ENCODE peak calls at places on chromosomes 11 and 22, in nine cellular contexts. W, J, I, X, P, G, S, B and T are unnamed samples. For H3K9me3, the result is how much of the 10 kb centered on the place peaks cover.

GRCh38 chr22:46196268-46196667 is 45.9 kb downstream of the PPARA start:
- DNase-seq in J (no peak), X (no peak), G (no peak), P (no peak), I (no peak), W (no peak), S (no peak), B (no peak), T (no peak)

GRCh38 chr11:111606986-111607385 is 4.7 kb downstream of the SIK2 start:
- DNase-seq in X (no peak), B (no peak), J (no peak), W (no peak), P (no peak), I (no peak), G (no peak), S (no peak), T (no peak)

GRCh38 chr11:68012044-68012842 is 2.1 kb downstream of the ALDH3B1 start:
- DNase-seq in X (no peak), P (no peak), W (no peak), J (no peak), S (no peak), B (no peak), G (no peak), I (no peak), T (no peak)

GRCh38 chr11:59173964-59174663 is 2.2 kb downstream of the DTX4 start:
- DNase-seq in J (no peak), S (no peak), P (no peak), B (peak), I (no peak), G (peak), X (no peak), W (no peak), T (no peak)

GRCh38 chr11:114298701-114299090 is 2.5 kb downstream of the NNMT start:
- DNase-seq in X (no peak), W (no peak), B (no peak), I (no peak), S (no peak), J (no peak), P (no peak), G (no peak), T (no peak)

GRCh38 chr22:41532908-41533825 is 11.1 kb downstream of the POLR3H start:
- DNase-seq in X (no peak), I (peak), G (peak), J (peak), W (peak), S (peak), P (peak), B (no peak), T (peak)

GRCh38 chr11:73950869-73951710 is at the start of gene DNAJB13:
- DNase-seq in W (no peak), S (peak), X (peak), I (no peak), P (peak), J (no peak), G (peak), B (peak), T (no peak)

GRCh38 chr22:24942301-24942700 is 4.2 kb downstream of the LHFPL7 start:
- DNase-seq in I (no peak), J (no peak), X (no peak), B (no peak), S (no peak), G (no peak), W (no peak), P (no peak), T (no peak)

GRCh38 chr11:134332189-134332631 is 422 bp downstream of the GLB1L2 start:
- DNase-seq in X (no peak), P (peak), W (no peak), G (peak), B (no peak), J (peak), I (peak), S (no peak), T (no peak)

GRCh38 chr11:77172666-77172982 is 44.6 kb downstream of the MYO7A start:
- DNase-seq in X (no peak), G (no peak), S (no peak), J (no peak), I (no peak), W (no peak), B (no peak), P (no peak), T (no peak)

GRCh38 chr11:71131861-71132260 is 120.5 kb downstream of the SHANK2 start:
- DNase-seq in G (peak), B (no peak), S (no peak), P (no peak), W (no peak), X (no peak), I (no peak), J (no peak), T (no peak)

GRCh38 chr11:124301482-124301881 is 12.3 kb downstream of the OR8D1 start:
- DNase-seq in I (no peak), G (no peak), B (no peak), P (no peak), S (no peak), J (no peak), W (no peak), X (no peak), T (no peak)

GRCh38 chr11:45844822-45845573 is 2.3 kb upstream of the CRY2 start:
- DNase-seq in P (no peak), J (no peak), S (no peak), W (no peak), X (no peak), B (no peak), I (no peak), G (no peak), T (no peak)

GRCh38 chr22:23251445-23252093 is 71.3 kb downstream of the BCR start:
- DNase-seq in G (no peak), X (peak), W (no peak), J (no peak), I (no peak), S (peak), B (peak), P (no peak), T (no peak)

DNA sequence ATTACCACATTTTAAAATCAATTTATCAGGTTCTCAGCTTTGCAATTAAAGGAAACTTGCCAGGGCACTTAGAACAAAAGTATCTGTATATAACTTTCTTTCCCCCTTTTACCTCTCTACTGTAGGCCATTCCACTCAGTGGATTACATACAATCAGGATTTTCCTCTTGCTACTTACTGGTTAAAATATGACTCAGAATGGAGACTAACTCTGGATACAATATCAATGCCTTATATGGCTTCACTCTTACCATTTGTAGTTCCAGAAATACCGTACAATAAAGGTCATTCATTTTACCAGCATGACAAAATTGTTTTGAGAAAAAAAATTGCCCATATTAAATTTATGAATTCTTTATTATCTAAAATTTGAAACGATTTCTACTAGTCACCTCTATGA is 706.8 kb downstream of the KCNA4 start:
- DNase-seq in J (no peak), X (no peak), I (no peak), P (no peak), B (peak), G (no peak), S (no peak), W (no peak), T (no peak)
- H3K9me3 ChIP-seq in J (under half), X (under half), I (under half), P (under half), B (under half), G (under half), S (under half), W (under half), T (under half)

DNA sequence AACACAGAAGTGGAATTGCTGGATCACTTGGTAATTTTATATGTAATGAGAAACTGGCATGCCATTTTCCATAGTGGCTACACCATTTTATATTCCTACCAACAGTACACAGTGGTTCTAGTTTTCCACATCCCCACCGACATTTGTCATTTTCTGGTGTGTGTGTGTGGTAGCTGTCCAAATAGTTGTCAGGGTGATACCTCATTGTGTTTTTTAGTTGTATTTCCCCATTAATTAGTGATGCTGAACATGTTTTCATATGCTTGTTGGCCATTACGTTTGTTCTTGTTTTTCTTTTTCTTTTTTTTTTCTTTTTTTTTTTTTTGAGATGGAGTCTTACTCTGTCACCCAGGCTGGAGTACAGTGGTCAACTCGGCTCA is 12.2 kb downstream of the NEU3 start:
- DNase-seq in I (no peak), X (no peak), J (no peak), G (no peak), W (no peak), S (no peak), B (no peak), P (no peak), T (no peak)
- H3K9me3 ChIP-seq in I (under half), X (under half), J (under half), G (under half), W (under half), S (under half), B (under half), P (under half), T (under half)

GRCh38 chr22:47625531-47626427 is 863.3 kb downstream of the TBC1D22A start:
- DNase-seq in B (no peak), I (no peak), S (no peak), G (peak), X (no peak), W (no peak), P (no peak), J (no peak), T (no peak)
- H3K9me3 ChIP-seq in B (half or more), I (under half), S (under half), G (under half), X (under half), W (under half), P (under half), J (under half), T (under half)

DNA sequence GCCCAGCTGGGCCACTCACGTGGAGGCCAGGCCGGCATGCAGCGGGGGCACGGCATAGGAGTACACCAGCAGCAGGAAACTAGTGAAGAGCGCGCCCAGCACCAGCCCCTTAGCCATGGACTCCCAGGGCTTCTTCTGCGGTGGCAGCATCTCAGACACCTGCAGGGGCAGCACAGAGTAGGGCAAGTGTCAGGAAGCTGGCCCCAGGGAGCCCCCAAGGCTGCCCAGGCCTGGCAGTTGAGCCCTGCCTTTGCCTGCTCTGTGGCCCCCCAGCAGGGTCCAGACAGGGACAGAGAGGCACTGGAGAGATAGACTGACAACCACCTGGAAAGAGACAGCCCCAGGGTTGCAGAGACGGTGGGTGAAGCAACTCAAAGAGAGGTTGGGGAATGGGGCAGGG is 10.7 kb upstream of the SEC14L6 start:
- DNase-seq in S (no peak), X (no peak), B (no peak), W (no peak), J (no peak), G (peak), P (no peak), I (no peak), T (no peak)
- H3K9me3 ChIP-seq in S (under half), X (under half), B (under half), W (under half), J (under half), G (under half), P (under half), I (under half), T (under half)

GRCh38 chr11:121445071-121445768 is 6.9 kb upstream of the SORL1 start:
- DNase-seq in B (no peak), X (no peak), S (no peak), W (no peak), I (no peak), G (no peak), P (no peak), J (no peak), T (no peak)

GRCh38 chr11:121444508-121444907 is 7.6 kb upstream of the SORL1 start:
- DNase-seq in J (no peak), X (no peak), W (no peak), S (no peak), B (no peak), G (no peak), I (no peak), P (no peak), T (no peak)

GRCh38 chr11:121441533-121441932 is 10.6 kb upstream of the SORL1 start:
- DNase-seq in J (no peak), S (no peak), B (no peak), G (no peak), P (no peak), X (no peak), I (no peak), W (no peak), T (no peak)

GRCh38 chr11:121446752-121447156 is 5.4 kb upstream of the SORL1 start:
- DNase-seq in X (no peak), J (no peak), P (peak), W (no peak), B (no peak), S (no peak), G (no peak), I (no peak), T (no peak)

DNA sequence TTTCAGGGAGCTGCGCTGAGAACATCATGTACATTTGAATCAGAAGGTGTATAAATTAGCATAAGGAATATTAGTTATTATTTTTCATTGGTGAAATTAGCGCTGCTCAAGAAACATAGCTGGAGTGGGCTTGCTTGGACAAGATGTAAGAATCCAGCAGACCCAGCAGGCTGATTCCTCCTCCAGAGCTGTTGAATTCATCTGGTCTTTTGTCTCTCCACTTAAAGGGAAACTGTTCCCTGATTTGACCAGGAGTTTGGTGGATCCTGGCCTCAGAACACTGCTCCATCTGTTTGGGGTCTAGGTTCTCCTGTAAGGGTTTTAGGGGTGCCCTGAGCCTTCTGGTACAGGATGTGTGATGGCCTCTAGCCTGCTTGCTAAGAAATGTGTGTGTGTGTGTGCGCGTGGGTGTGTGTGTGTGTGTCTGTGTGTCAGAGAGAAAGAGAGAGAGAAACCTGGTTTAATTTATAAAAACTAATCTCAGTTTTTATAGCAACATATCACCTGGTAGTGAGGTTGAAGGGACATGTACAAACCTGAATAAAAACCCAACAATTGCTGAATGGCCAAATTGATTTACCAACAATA is 8.3 kb upstream of the SORL1 start:
- DNase-seq in P (no peak), J (no peak), S (no peak), I (no peak), B (peak), W (no peak), G (no peak), X (no peak), T (no peak)
- H3K9me3 ChIP-seq in P (under half), J (under half), S (under half), I (under half), B (under half), W (under half), G (under half), X (under half), T (under half)

GRCh38 chr22:50200333-50201190 is at the start of gene SELENOO:
- DNase-seq in W (peak), S (peak), J (peak), B (peak), P (peak), I (peak), X (peak), G (peak), T (peak)

GRCh38 chr22:50199836-50200332 is 927 bp upstream of the SELENOO start:
- DNase-seq in P (peak), W (no peak), J (no peak), S (peak), G (peak), B (no peak), I (no peak), X (no peak), T (no peak)

GRCh38 chr22:50198624-50199017 is 2.2 kb upstream of the SELENOO start:
- DNase-seq in P (no peak), G (no peak), J (no peak), W (no peak), X (no peak), I (no peak), B (no peak), S (no peak), T (no peak)

GRCh38 chr22:50197856-50198623 is 2.8 kb upstream of the SELENOO start:
- DNase-seq in W (no peak), P (no peak), S (no peak), G (no peak), I (no peak), B (no peak), J (no peak), X (no peak), T (no peak)

GRCh38 chr22:50199251-50199721 is 1.5 kb upstream of the SELENOO start:
- DNase-seq in G (no peak), P (no peak), X (no peak), W (no peak), B (no peak), S (no peak), I (no peak), J (no peak), T (no peak)
- H3K9me3 ChIP-seq in G (under half), P (under half), X (under half), W (under half), B (under half), S (under half), I (under half), J (under half), T (under half)

GRCh38 chr22:49549256-49549655 is 278.4 kb downstream of the BRD1 start:
- DNase-seq in G (no peak), P (no peak), B (no peak), S (no peak), J (no peak), I (no peak), X (no peak), W (no peak), T (no peak)
- H3K9me3 ChIP-seq in G (under half), P (under half), B (half or more), S (under half), J (under half), I (under half), X (under half), W (under half), T (under half)